ENCODE peak calls at places on chromosomes 5 and 9, in four cellular contexts. One of them, this sample, is unnamed.

GRCh38 chr5:149485655-149486615 is 65.3 kb downstream of the CSNK1A1 start:
- DNase-seq in HL-60: no peak
- DNase-seq in K562: no peak
- DNase-seq in GM12878: no peak
- DNase-seq in this sample: no peak

GRCh38 chr5:72122619-72123018 is 15.3 kb downstream of the MAP1B start:
- DNase-seq in HL-60: no peak
- DNase-seq in K562: no peak
- DNase-seq in GM12878: no peak
- DNase-seq in this sample: no peak

GRCh38 chr5:78813906-78814518 is 165.4 kb upstream of the LHFPL2 start:
- DNase-seq in HL-60: no peak
- DNase-seq in K562: no peak
- DNase-seq in GM12878: no peak
- DNase-seq in this sample: no peak

GRCh38 chr9:113973963-113974413 is 97.9 kb downstream of the ZNF618 start:
- DNase-seq in HL-60: no peak
- DNase-seq in K562: no peak
- DNase-seq in GM12878: no peak
- DNase-seq in this sample: no peak

GRCh38 chr5:32094691-32095090 is 79.4 kb downstream of the GOLPH3 start:
- DNase-seq in HL-60: no peak
- DNase-seq in K562: no peak
- DNase-seq in GM12878: no peak
- DNase-seq in this sample: no peak

GRCh38 chr5:115586525-115587146 is 15.6 kb downstream of the TICAM2 start:
- DNase-seq in HL-60: no peak
- DNase-seq in K562: peak; percentile 15
- DNase-seq in GM12878: no peak
- DNase-seq in this sample: no peak

GRCh38 chr9:8693147-8693921 is 893.8 kb upstream of the DMAC1 start:
- DNase-seq in HL-60: no peak
- DNase-seq in K562: no peak
- DNase-seq in GM12878: no peak
- DNase-seq in this sample: no peak

GRCh38 chr5:83034036-83034435 is 43.2 kb downstream of the TMEM167A start:
- DNase-seq in HL-60: no peak
- DNase-seq in K562: no peak
- DNase-seq in GM12878: no peak
- DNase-seq in this sample: no peak

GRCh38 chr9:136743639-136744211 is 985 bp upstream of the LCN10 start:
- DNase-seq in HL-60: no peak
- DNase-seq in K562: no peak
- DNase-seq in GM12878: no peak
- DNase-seq in this sample: no peak

GRCh38 chr9:12775963-12776774 is 1.3 kb downstream of the LURAP1L start:
- DNase-seq in HL-60: peak; percentile 6
- DNase-seq in K562: peak; percentile 14
- DNase-seq in GM12878: no peak
- DNase-seq in this sample: no peak

GRCh38 chr9:72477862-72478564 is 43.4 kb upstream of the TMC1 start:
- DNase-seq in HL-60: peak; percentile 30
- DNase-seq in K562: peak; percentile 8
- DNase-seq in GM12878: no peak
- DNase-seq in this sample: no peak

GRCh38 chr5:148290271-148291195 is 21.7 kb upstream of the SPINK7 start:
- DNase-seq in HL-60: no peak
- DNase-seq in K562: no peak
- DNase-seq in GM12878: no peak
- DNase-seq in this sample: no peak

GRCh38 chr9:8719833-8720486 is 920.4 kb upstream of the DMAC1 start:
- DNase-seq in HL-60: no peak
- DNase-seq in K562: no peak
- DNase-seq in GM12878: no peak
- DNase-seq in this sample: no peak

GRCh38 chr5:145636396-145636795 is 198.7 kb downstream of the PRELID2 start:
- DNase-seq in HL-60: no peak
- DNase-seq in K562: no peak
- DNase-seq in GM12878: no peak
- DNase-seq in this sample: no peak

GRCh38 chr5:146965781-146966659 is 87.5 kb upstream of the PPP2R2B start:
- DNase-seq in HL-60: peak; percentile 24
- DNase-seq in K562: peak; percentile 70
- DNase-seq in GM12878: peak; percentile 26
- DNase-seq in this sample: peak; percentile 2

GRCh38 chr5:108516771-108517170 is 134.9 kb upstream of the FBXL17 start:
- DNase-seq in HL-60: no peak
- DNase-seq in K562: no peak
- DNase-seq in GM12878: no peak
- DNase-seq in this sample: no peak

DNA sequence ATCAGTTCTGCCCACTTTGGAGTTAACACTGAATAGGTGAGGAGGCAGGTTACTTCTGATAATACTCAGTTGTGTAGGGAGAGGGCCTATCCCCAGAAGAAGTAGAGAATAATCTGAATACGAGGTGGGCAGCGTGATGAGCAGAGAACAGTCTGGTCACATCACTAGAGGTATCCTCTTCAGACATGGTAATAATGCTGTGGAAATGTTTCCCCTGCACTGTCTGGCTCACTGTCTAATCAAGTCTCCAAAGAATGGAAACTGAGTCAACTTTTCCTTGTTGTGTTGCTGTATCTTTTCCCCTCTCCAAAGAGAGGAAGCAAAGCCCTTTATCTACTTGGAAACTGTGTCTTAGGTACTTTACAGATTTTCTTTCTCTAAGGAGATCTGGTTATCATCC is 110.9 kb upstream of the ANKRD55 start:
- DNase-seq in HL-60: no peak
- DNase-seq in K562: no peak
- DNase-seq in GM12878: no peak
- DNase-seq in this sample: no peak
- TF ChIP-seq SPI1 in HL-60: no peak
- TF ChIP-seq SPI1 in K562: no peak
- TF ChIP-seq SPI1 in GM12878: no peak
- TF ChIP-seq SPI1 in this sample: no peak

GRCh38 chr9:121498150-121498486 is 1.5 kb downstream of the GGTA1 start:
- DNase-seq in HL-60: no peak
- DNase-seq in K562: peak; percentile 62
- DNase-seq in GM12878: peak; percentile 21
- DNase-seq in this sample: peak; percentile 71
- TF ChIP-seq SPI1 in HL-60: no peak
- TF ChIP-seq SPI1 in K562: no peak
- TF ChIP-seq SPI1 in GM12878: no peak
- TF ChIP-seq SPI1 in this sample: no peak

DNA sequence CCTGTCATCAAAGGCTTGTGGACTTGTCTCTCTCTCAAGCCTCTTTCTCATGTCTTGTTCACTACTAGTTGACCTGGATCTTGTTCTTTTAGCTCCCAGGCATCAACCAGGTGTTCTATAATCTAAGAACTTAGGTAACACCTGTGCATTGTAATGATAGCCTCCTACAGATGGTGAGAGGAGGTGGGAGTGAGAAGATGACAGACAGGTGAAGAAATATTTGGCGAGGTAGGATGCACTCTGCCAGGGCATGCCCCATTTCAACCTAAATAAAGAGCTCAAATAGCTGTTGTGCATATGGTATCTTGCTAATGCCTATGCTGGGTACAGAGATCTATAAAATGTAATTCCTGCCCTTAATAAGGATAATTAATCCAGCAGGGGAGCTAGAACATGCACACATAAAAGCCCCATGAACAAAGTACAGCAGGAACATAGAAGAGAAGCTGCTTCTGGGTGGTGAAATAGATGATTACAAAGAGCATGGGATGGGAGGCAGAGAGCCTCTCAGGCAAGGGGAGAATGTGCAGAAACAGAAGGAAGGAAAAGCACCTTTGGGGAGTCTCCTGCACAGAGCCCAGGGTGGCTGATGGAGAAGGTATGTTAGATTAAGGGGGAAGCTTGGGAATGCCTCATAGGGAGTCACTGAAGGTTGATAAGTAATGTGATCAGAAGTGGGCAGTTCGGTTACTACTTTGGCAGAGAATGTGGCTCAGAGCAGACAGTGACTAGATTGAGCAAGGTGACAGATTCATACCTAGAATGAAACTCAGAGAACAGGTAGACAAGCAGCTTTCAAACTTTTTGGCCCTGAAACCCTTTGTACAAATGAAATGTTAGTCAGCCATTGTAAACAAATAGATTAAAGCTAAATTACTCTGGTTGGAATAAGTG is 28.1 kb upstream of the PLIN2 start:
- DNase-seq in HL-60: no peak
- DNase-seq in K562: peak; percentile 8
- DNase-seq in GM12878: no peak
- DNase-seq in this sample: no peak
- TF ChIP-seq SPI1 in HL-60: no peak
- TF ChIP-seq SPI1 in K562: no peak
- TF ChIP-seq SPI1 in GM12878: no peak
- TF ChIP-seq SPI1 in this sample: no peak

GRCh38 chr5:179803651-179804598 is 2.7 kb downstream of the MGAT4B start:
- DNase-seq in HL-60: no peak
- DNase-seq in K562: peak; percentile 47
- DNase-seq in GM12878: no peak
- DNase-seq in this sample: no peak
- TF ChIP-seq SPI1 in HL-60: peak; percentile 19
- TF ChIP-seq SPI1 in K562: no peak
- TF ChIP-seq SPI1 in GM12878: no peak
- TF ChIP-seq SPI1 in this sample: no peak

DNA sequence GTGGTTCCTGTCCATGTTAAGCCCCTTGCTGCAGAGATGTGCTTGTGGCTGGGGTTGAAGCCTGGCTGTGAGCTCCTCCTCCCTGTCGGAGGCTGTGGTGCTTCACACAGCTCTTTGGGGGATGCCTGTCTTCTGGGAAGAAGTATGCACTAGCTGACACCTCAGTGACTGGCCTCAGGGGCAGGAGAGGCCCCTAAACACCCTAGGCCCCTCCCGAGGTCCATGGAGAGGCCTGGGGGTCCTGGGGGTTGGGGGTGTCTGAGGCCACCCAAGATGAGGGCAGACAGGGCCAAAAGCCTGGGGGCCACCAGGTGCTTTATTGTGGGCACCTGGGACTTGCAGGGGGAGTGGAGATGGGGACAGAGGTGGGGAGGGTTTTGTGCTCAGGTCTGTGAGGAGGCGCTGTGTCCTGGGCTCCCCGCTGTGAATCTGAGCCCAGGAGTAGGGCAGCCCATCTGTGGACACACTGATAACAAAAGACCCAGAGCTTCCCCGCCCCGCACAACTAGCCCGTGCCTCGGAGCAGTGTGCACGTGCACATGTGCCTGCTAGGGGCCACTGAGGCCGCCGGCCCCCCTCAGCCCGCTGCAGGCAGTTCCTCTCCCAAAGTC is 92.0 kb downstream of the PHF2 start:
- DNase-seq in HL-60: no peak
- DNase-seq in K562: peak; percentile 94
- DNase-seq in GM12878: no peak
- DNase-seq in this sample: no peak
- TF ChIP-seq SPI1 in HL-60: no peak
- TF ChIP-seq SPI1 in K562: no peak
- TF ChIP-seq SPI1 in GM12878: no peak
- TF ChIP-seq SPI1 in this sample: no peak

DNA sequence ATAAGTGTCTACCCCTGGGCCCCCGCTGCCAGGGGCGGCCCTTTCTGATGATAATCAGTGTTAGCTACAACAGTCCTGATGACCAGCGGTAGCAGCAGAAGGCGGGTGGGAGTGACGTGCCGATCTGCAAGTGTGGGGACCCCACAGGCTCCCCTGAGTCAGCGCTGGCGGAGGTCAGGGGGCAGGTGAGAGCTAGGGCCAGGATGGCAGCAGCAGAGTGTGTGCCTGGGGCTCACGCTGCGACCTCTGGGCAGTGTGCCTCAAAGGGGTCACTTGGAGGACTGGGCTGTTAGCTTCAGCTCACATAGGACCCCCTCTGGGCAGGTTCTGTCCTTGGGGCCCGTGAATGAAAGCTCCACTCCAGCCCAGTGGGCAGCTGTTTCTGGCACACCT is 80.4 kb downstream of the HMCN2 start:
- DNase-seq in HL-60: no peak
- DNase-seq in K562: no peak
- DNase-seq in GM12878: no peak
- DNase-seq in this sample: no peak
- TF ChIP-seq SPI1 in HL-60: no peak
- TF ChIP-seq SPI1 in K562: no peak
- TF ChIP-seq SPI1 in GM12878: no peak
- TF ChIP-seq SPI1 in this sample: no peak

GRCh38 chr9:129406278-129407225 is 214.3 kb downstream of the C9orf50 start:
- DNase-seq in HL-60: peak; percentile 72
- DNase-seq in K562: peak; percentile 94
- DNase-seq in GM12878: no peak
- DNase-seq in this sample: no peak
- TF ChIP-seq SPI1 in HL-60: peak; percentile 58
- TF ChIP-seq SPI1 in K562: peak; percentile 96
- TF ChIP-seq SPI1 in GM12878: peak; percentile 44
- TF ChIP-seq SPI1 in this sample: no peak

GRCh38 chr5:54273715-54274114 is 36.7 kb downstream of the ARL15 start:
- DNase-seq in HL-60: no peak
- DNase-seq in K562: no peak
- DNase-seq in GM12878: no peak
- DNase-seq in this sample: no peak

GRCh38 chr5:54274944-54275343 is 35.4 kb downstream of the ARL15 start:
- DNase-seq in HL-60: no peak
- DNase-seq in K562: no peak
- DNase-seq in GM12878: no peak
- DNase-seq in this sample: no peak

GRCh38 chr5:54275361-54275760 is 35.0 kb downstream of the ARL15 start:
- DNase-seq in HL-60: no peak
- DNase-seq in K562: no peak
- DNase-seq in GM12878: no peak
- DNase-seq in this sample: no peak

GRCh38 chr5:54272746-54273145 is 37.6 kb downstream of the ARL15 start:
- DNase-seq in HL-60: no peak
- DNase-seq in K562: no peak
- DNase-seq in GM12878: no peak
- DNase-seq in this sample: no peak

GRCh38 chr5:54270326-54270725 is 40.0 kb downstream of the ARL15 start:
- DNase-seq in HL-60: no peak
- DNase-seq in K562: no peak
- DNase-seq in GM12878: no peak
- DNase-seq in this sample: no peak
- TF ChIP-seq SPI1 in HL-60: no peak
- TF ChIP-seq SPI1 in K562: no peak
- TF ChIP-seq SPI1 in GM12878: no peak
- TF ChIP-seq SPI1 in this sample: no peak

GRCh38 chr5:37696190-37697021 is 143.4 kb downstream of the GDNF start:
- DNase-seq in HL-60: no peak
- DNase-seq in K562: no peak
- DNase-seq in GM12878: no peak
- DNase-seq in this sample: no peak
- TF ChIP-seq SPI1 in HL-60: no peak
- TF ChIP-seq SPI1 in K562: no peak
- TF ChIP-seq SPI1 in GM12878: no peak
- TF ChIP-seq SPI1 in this sample: no peak

DNA sequence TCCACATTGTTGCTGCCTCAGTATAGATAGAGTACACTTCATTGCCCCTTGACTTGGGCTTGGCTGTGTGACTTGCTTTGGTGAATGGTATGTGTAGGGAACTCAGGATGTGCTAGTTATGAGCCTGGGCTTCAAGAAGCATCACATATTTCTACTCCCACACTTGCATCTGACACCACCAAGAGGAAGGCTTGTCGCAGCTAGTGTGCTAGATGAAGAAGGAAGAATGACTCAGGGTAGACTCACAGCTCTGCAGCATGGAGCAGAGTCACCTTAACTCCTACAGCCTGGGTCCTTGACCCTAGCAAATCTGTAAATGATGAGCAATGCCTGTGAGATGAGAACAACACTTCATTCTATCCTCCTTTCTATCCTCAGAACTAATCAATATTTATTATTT is 261.8 kb downstream of the ASTN2 start:
- DNase-seq in HL-60: no peak
- DNase-seq in K562: no peak
- DNase-seq in GM12878: no peak
- DNase-seq in this sample: no peak
- TF ChIP-seq SPI1 in HL-60: no peak
- TF ChIP-seq SPI1 in K562: no peak
- TF ChIP-seq SPI1 in GM12878: no peak
- TF ChIP-seq SPI1 in this sample: no peak

This sample was measured in GM12891.